ENCODE peak calls at places on chromosomes 6 and 20, in ten cellular contexts. U, T, C, Z, J, R, K, H, I and O are unnamed samples.

GRCh38 chr20:32474717-32474966 is 110.5 kb downstream of the NOL4L start:
- DNase-seq in U (no peak), T (no peak), C (no peak), Z (no peak), J (no peak), R (no peak), K (no peak), H (no peak), I (no peak), O (no peak)

GRCh38 chr6:55925292-55925691 is 49.9 kb upstream of the BMP5 start:
- DNase-seq in U (peak), T (no peak), C (no peak), Z (no peak), J (no peak), R (no peak), K (no peak), H (no peak), I (no peak), O (no peak)

GRCh38 chr6:40308533-40309306 is 278.4 kb downstream of the LRFN2 start:
- DNase-seq in U (peak), T (peak), C (peak), Z (peak), J (no peak), R (peak), K (peak), H (peak), I (peak), O (peak)

GRCh38 chr6:112040933-112041332 is 13.0 kb upstream of the CCN6 start:
- DNase-seq in U (no peak), T (no peak), C (no peak), Z (peak), J (no peak), R (no peak), K (no peak), H (no peak), I (no peak), O (no peak)

GRCh38 chr6:47630587-47630986 is 67.8 kb upstream of the ADGRF4 start:
- DNase-seq in U (no peak), T (no peak), C (no peak), Z (no peak), J (no peak), R (no peak), K (no peak), H (no peak), I (no peak), O (no peak)

GRCh38 chr6:68572525-68572924 is 62.6 kb upstream of the ADGRB3 start:
- DNase-seq in U (no peak), T (peak), C (no peak), Z (peak), J (no peak), R (no peak), K (no peak), H (no peak), I (no peak), O (no peak)

GRCh38 chr6:5518936-5519491 is 257.7 kb downstream of the FARS2 start:
- DNase-seq in U (no peak), T (no peak), C (no peak), Z (peak), J (no peak), R (no peak), K (no peak), H (no peak), I (no peak), O (no peak)

GRCh38 chr20:15297059-15297875 is 959.9 kb upstream of the FLRT3 start:
- DNase-seq in U (no peak), T (peak), C (no peak), Z (no peak), J (no peak), R (no peak), K (no peak), H (no peak), I (no peak), O (no peak)

GRCh38 chr20:62845416-62845815 is 16.2 kb downstream of the TCFL5 start:
- DNase-seq in U (no peak), T (no peak), C (no peak), Z (no peak), J (no peak), R (no peak), K (no peak), H (no peak), I (no peak), O (no peak)

GRCh38 chr20:62739581-62740285 is 31.1 kb downstream of the NTSR1 start:
- DNase-seq in U (no peak), T (no peak), C (peak), Z (no peak), J (no peak), R (peak), K (peak), H (no peak), I (peak), O (no peak)

GRCh38 chr6:70601014-70601413 is 34.3 kb downstream of the SDHAF4 start:
- DNase-seq in U (no peak), T (no peak), C (no peak), Z (no peak), J (no peak), R (no peak), K (no peak), H (no peak), I (no peak), O (no peak)

GRCh38 chr20:3724356-3724755 is 8.1 kb upstream of the HSPA12B start:
- DNase-seq in U (no peak), T (no peak), C (no peak), Z (no peak), J (no peak), R (no peak), K (no peak), H (no peak), I (no peak), O (no peak)

GRCh38 chr6:55985309-55985708 is 109.9 kb upstream of the BMP5 start:
- DNase-seq in U (no peak), T (no peak), C (no peak), Z (no peak), J (no peak), R (no peak), K (no peak), H (no peak), I (no peak), O (no peak)

GRCh38 chr6:37022135-37022863 is 16.8 kb downstream of the FGD2 start:
- DNase-seq in U (no peak), T (no peak), C (peak), Z (no peak), J (no peak), R (no peak), K (no peak), H (no peak), I (no peak), O (no peak)

GRCh38 chr20:54368578-54368977 is 106.8 kb upstream of the DOK5 start:
- DNase-seq in U (peak), T (no peak), C (no peak), Z (no peak), J (no peak), R (no peak), K (no peak), H (no peak), I (no peak), O (no peak)

GRCh38 chr6:161373905-161374451 is 100.1 kb upstream of the AGPAT4 start:
- DNase-seq in U (peak), T (peak), C (peak), Z (peak), J (peak), R (peak), K (peak), H (peak), I (peak), O (no peak)

GRCh38 chr6:110566346-110567125 is 90.1 kb upstream of the SLC22A16 start:
- DNase-seq in U (no peak), T (no peak), C (no peak), Z (no peak), J (no peak), R (peak), K (no peak), H (no peak), I (no peak), O (no peak)

GRCh38 chr20:4840831-4841230 is 119.1 kb downstream of the PRND start:
- DNase-seq in U (no peak), T (no peak), C (no peak), Z (no peak), J (no peak), R (no peak), K (no peak), H (no peak), I (no peak), O (no peak)

GRCh38 chr20:33273117-33273851 is 9.7 kb upstream of the BPIFB1 start:
- DNase-seq in U (no peak), T (no peak), C (no peak), Z (no peak), J (no peak), R (no peak), K (no peak), H (no peak), I (no peak), O (no peak)

GRCh38 chr6:106783631-106784566 is 154.5 kb downstream of the QRSL1 start:
- DNase-seq in U (no peak), T (no peak), C (no peak), Z (no peak), J (no peak), R (no peak), K (no peak), H (no peak), I (no peak), O (no peak)

GRCh38 chr6:80223743-80224212 is 117.3 kb downstream of the BCKDHB start:
- DNase-seq in U (no peak), T (no peak), C (no peak), Z (no peak), J (no peak), R (no peak), K (no peak), H (no peak), I (no peak), O (no peak)

GRCh38 chr6:136980070-136980469 is 58.0 kb downstream of the SLC35D3 start:
- DNase-seq in U (no peak), T (no peak), C (no peak), Z (no peak), J (no peak), R (no peak), K (no peak), H (no peak), I (no peak), O (no peak)

GRCh38 chr6:15876406-15876805 is 213.6 kb upstream of the DTNBP1 start:
- DNase-seq in U (no peak), T (no peak), C (no peak), Z (peak), J (no peak), R (no peak), K (no peak), H (no peak), I (no peak), O (peak)

GRCh38 chr20:50330504-50331313 is 140.1 kb downstream of the CEBPB start:
- DNase-seq in U (no peak), T (peak), C (no peak), Z (no peak), J (no peak), R (no peak), K (no peak), H (no peak), I (no peak), O (no peak)

GRCh38 chr6:28090902-28091586 is 10.7 kb downstream of the ZNF165 start:
- DNase-seq in U (peak), T (no peak), C (no peak), Z (peak), J (no peak), R (no peak), K (no peak), H (no peak), I (no peak), O (no peak)

GRCh38 chr6:133948472-133948871 is 4.6 kb upstream of the TBPL1 start:
- DNase-seq in U (no peak), T (no peak), C (no peak), Z (no peak), J (no peak), R (no peak), K (no peak), H (no peak), I (no peak), O (no peak)

GRCh38 chr6:5457036-5457435 is 195.7 kb downstream of the FARS2 start:
- DNase-seq in U (no peak), T (no peak), C (no peak), Z (no peak), J (no peak), R (no peak), K (no peak), H (no peak), I (no peak), O (no peak)

GRCh38 chr6:86205980-86206379 is 563.3 kb upstream of the SYNCRIP start:
- DNase-seq in U (no peak), T (no peak), C (no peak), Z (no peak), J (no peak), R (no peak), K (no peak), H (no peak), I (no peak), O (no peak)

GRCh38 chr6:169666441-169666840 is 35.4 kb downstream of the WDR27 start:
- DNase-seq in U (no peak), T (peak), C (no peak), Z (no peak), J (no peak), R (no peak), K (no peak), H (no peak), I (no peak), O (no peak)

GRCh38 chr6:73704798-73705197 is 8.8 kb downstream of the CD109 start:
- DNase-seq in U (no peak), T (no peak), C (no peak), Z (no peak), J (no peak), R (no peak), K (no peak), H (no peak), I (no peak), O (no peak)

GRCh38 chr20:1811621-1812498 is 83.3 kb upstream of the SIRPA start:
- DNase-seq in U (peak), T (no peak), C (no peak), Z (no peak), J (no peak), R (no peak), K (no peak), H (no peak), I (no peak), O (no peak)

GRCh38 chr6:145756170-145756662 is 20.9 kb upstream of the EPM2A start:
- DNase-seq in U (no peak), T (peak), C (no peak), Z (peak), J (no peak), R (no peak), K (no peak), H (peak), I (no peak), O (no peak)

GRCh38 chr6:80020381-80021120 is 16.1 kb downstream of the TTK start:
- DNase-seq in U (no peak), T (no peak), C (no peak), Z (no peak), J (no peak), R (no peak), K (no peak), H (no peak), I (no peak), O (no peak)

GRCh38 chr20:24605937-24606455 is 136.6 kb downstream of the SYNDIG1 start:
- DNase-seq in U (no peak), T (no peak), C (no peak), Z (no peak), J (no peak), R (no peak), K (no peak), H (no peak), I (no peak), O (no peak)